ENCODE peak calls at places on chromosomes 2 and 18, in six cellular contexts. Z is ovary, K is breast epithelium, Q is transverse colon, V is sigmoid colon, J is tibial nerve. T is an unnamed sample.
A peak's percentile ranks its signal among the peaks of the same experiment; 100 is the strongest.

GRCh38 chr2:51720826-51721225 is 688.9 kb upstream of the NRXN1 start:
- DNase-seq in Z (no peak), K (no peak), Q (no peak), V (no peak), J (no peak), T (no peak)

GRCh38 chr2:100629309-100629708 is 66.5 kb downstream of the PDCL3 start:
- DNase-seq in Z (no peak), K (no peak), Q (no peak), V (no peak), J (no peak), T (no peak)

GRCh38 chr2:46634905-46635304 is 155.5 kb downstream of the TMEM247 start:
- DNase-seq in Z (no peak), K (no peak), Q (no peak), V (no peak), J (no peak), T (no peak)

GRCh38 chr2:224284134-224284946 is 117.6 kb downstream of the FAM124B start:
- DNase-seq in Z (no peak), K (no peak), Q (peak; percentile 11), V (no peak), J (no peak), T (peak; percentile 11)

GRCh38 chr18:44681039-44681595 is 429 bp downstream of the SETBP1 start:
- DNase-seq in Z (no peak), K (no peak), Q (no peak), V (no peak), J (no peak), T (no peak)

GRCh38 chr2:120771111-120771555 is 35.5 kb downstream of the GLI2 start:
- DNase-seq in Z (peak; percentile 56), K (no peak), Q (no peak), V (no peak), J (no peak), T (no peak)

GRCh38 chr18:76801567-76802505 is 20.5 kb upstream of the ZNF236 start:
- DNase-seq in Z (peak; percentile 66), K (peak; percentile 57), Q (peak; percentile 54), V (peak; percentile 80), J (peak; percentile 21), T (peak; percentile 58)

GRCh38 chr2:205284323-205284722 is 398.0 kb upstream of the NRP2 start:
- DNase-seq in Z (no peak), K (no peak), Q (no peak), V (no peak), J (no peak), T (no peak)

GRCh38 chr2:63614448-63614968 is 25.7 kb downstream of the MDH1 start:
- DNase-seq in Z (no peak), K (no peak), Q (no peak), V (no peak), J (no peak), T (no peak)

GRCh38 chr2:99346218-99346617 is 9.0 kb downstream of the EIF5B start:
- DNase-seq in Z (no peak), K (no peak), Q (no peak), V (no peak), J (no peak), T (no peak)

GRCh38 chr2:99354060-99354459 is 16.9 kb downstream of the EIF5B start:
- DNase-seq in Z (no peak), K (no peak), Q (no peak), V (no peak), J (no peak), T (no peak)

GRCh38 chr2:99342536-99342935 is 5.3 kb downstream of the EIF5B start:
- DNase-seq in Z (no peak), K (no peak), Q (no peak), V (no peak), J (no peak), T (no peak)

GRCh38 chr2:99350194-99350593 is 13.0 kb downstream of the EIF5B start:
- DNase-seq in Z (no peak), K (no peak), Q (no peak), V (no peak), J (no peak), T (no peak)

GRCh38 chr2:99348173-99348572 is 11.0 kb downstream of the EIF5B start:
- DNase-seq in Z (no peak), K (no peak), Q (no peak), V (no peak), J (no peak), T (no peak)
- H3K4me3 ChIP-seq in Z (no peak overlapping the region), K (no peak overlapping the region), Q (no peak overlapping the region), V (no peak overlapping the region), J (no peak overlapping the region), T (no peak overlapping the region)

GRCh38 chr2:30447149-30448045 is at the start of gene LCLAT1:
- DNase-seq in Z (peak; percentile 80), K (peak; percentile 64), Q (peak; percentile 84), V (peak; percentile 89), J (peak; percentile 33), T (peak; percentile 78)

GRCh38 chr2:30448308-30448707 is 1.3 kb downstream of the LCLAT1 start:
- DNase-seq in Z (no peak), K (no peak), Q (no peak), V (no peak), J (no peak), T (no peak)

GRCh38 chr2:30444283-30444682 is 2.8 kb upstream of the LCLAT1 start:
- DNase-seq in Z (no peak), K (no peak), Q (peak; percentile 27), V (no peak), J (no peak), T (peak; percentile 23)

GRCh38 chr2:30445266-30445821 is 1.7 kb upstream of the LCLAT1 start:
- DNase-seq in Z (no peak), K (no peak), Q (no peak), V (no peak), J (no peak), T (no peak)

GRCh38 chr2:30446602-30447148 is 371 bp upstream of the LCLAT1 start:
- DNase-seq in Z (no peak), K (no peak), Q (no peak), V (no peak), J (no peak), T (no peak)
- TF ChIP-seq POLR2A in Z (no peak), K (no peak), Q (no peak), V (no peak), J (no peak), T (no peak)

GRCh38 chr2:9767656-9768281 is 75.5 kb upstream of the TAF1B start:
- DNase-seq in Z (no peak), K (peak; percentile 43), Q (no peak), V (no peak), J (no peak), T (no peak)
- H3K4me3 ChIP-seq in Z (no peak overlapping the region), K (no peak overlapping the region), Q (no peak overlapping the region), V (no peak overlapping the region), J (no peak overlapping the region), T (no peak overlapping the region)

DNA sequence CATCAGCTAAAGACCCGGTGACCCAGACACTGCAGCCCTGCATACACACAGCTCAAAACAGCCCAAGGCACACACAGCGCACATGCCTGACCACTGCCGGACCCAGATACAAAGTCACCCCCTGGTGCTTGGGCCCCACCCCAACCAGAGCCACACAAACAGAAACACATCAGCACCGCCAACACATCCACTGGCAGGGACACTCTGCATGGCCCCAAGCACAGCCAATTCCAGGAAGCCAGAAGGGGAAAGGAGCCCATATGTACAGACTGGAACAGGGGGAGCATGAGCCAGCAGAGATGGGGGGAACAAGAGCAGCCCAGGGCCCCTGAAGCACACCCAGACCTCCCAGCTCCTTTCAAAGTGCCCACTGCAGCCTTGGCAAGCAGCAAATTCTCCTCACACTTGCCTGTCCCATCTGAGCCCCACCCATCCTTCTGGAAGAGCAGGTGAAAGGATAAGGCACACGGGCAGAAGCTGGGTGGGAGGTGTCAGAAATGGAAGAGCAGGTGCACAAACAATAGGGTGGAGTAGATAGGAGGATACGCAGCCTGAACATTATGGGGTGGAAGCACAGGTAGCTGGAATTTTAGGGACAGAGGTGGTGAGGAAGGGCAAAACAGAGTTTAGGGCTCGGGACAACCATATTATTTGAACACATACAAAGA is 69.3 kb downstream of the TNS1 start:
- DNase-seq in Z (no peak), K (no peak), Q (no peak), V (peak; percentile 86), J (no peak), T (no peak)
- TF ChIP-seq POLR2A in Z (no peak), K (no peak), Q (no peak), V (no peak), J (no peak), T (no peak)

GRCh38 chr18:46331316-46331715 is 227.1 kb downstream of the HAUS1 start:
- DNase-seq in Z (no peak), K (no peak), Q (no peak), V (no peak), J (no peak), T (no peak)

GRCh38 chr18:46334200-46334553 is 230.0 kb downstream of the HAUS1 start:
- DNase-seq in Z (no peak), K (no peak), Q (no peak), V (peak; percentile 50), J (no peak), T (no peak)

GRCh38 chr18:46333371-46334199 is 229.4 kb downstream of the HAUS1 start:
- DNase-seq in Z (no peak), K (no peak), Q (no peak), V (peak; percentile 56), J (no peak), T (peak; percentile 16)

GRCh38 chr18:46332286-46332801 is 228.2 kb downstream of the HAUS1 start:
- DNase-seq in Z (no peak), K (no peak), Q (no peak), V (no peak), J (no peak), T (no peak)

GRCh38 chr18:46332956-46333355 is 228.8 kb downstream of the HAUS1 start:
- DNase-seq in Z (no peak), K (no peak), Q (no peak), V (no peak), J (no peak), T (peak; percentile 72)
- H3K4me3 ChIP-seq in Z (no peak overlapping the region), K (peak overlapping the region; percentile 68), Q (no peak overlapping the region), V (peak overlapping the region; percentile 70), J (no peak overlapping the region), T (no peak overlapping the region)

GRCh38 chr2:74959106-74959751 is 786 bp downstream of the POLE4 start:
- DNase-seq in Z (peak; percentile 30), K (no peak), Q (no peak), V (no peak), J (no peak), T (no peak)

GRCh38 chr2:74954500-74954874 is 4.0 kb upstream of the POLE4 start:
- DNase-seq in Z (no peak), K (no peak), Q (no peak), V (no peak), J (no peak), T (no peak)

GRCh38 chr2:74953796-74954499 is 4.5 kb upstream of the POLE4 start:
- DNase-seq in Z (no peak), K (no peak), Q (no peak), V (no peak), J (no peak), T (no peak)

GRCh38 chr2:74957886-74958276 is 562 bp upstream of the POLE4 start:
- DNase-seq in Z (no peak), K (no peak), Q (no peak), V (no peak), J (no peak), T (no peak)

GRCh38 chr2:74958277-74959105 is at the start of gene POLE4:
- DNase-seq in Z (peak; percentile 95), K (peak; percentile 92), Q (peak; percentile 96), V (peak; percentile 96), J (peak; percentile 84), T (peak; percentile 94)
- TF ChIP-seq POLR2A in Z (peak; percentile 89), K (peak; percentile 58), Q (peak; percentile 87), V (peak; percentile 31), J (peak; percentile 84), T (peak; percentile 84)